ENCODE peak calls at places on chromosomes 1 and 21, in nine cellular contexts. L is psoas muscle; B is suprapubic skin; E is IMR-90; W is lower lobe of right lung; S is CD4-positive, alpha-beta T cell; N is heart left ventricle; Z is adrenal gland; F is tibial artery. Y is an unnamed sample.

GRCh38 chr1:3943806-3944620 is 43.9 kb upstream of the C1orf174 start:
- DNase-seq in L (no peak), B (no peak), E (no peak), W (no peak), S (no peak), N (no peak), Z (no peak), F (no peak), Y (no peak)

GRCh38 chr1:94907161-94907560 is 19.7 kb downstream of the CNN3 start:
- DNase-seq in L (no peak), B (no peak), E (no peak), W (no peak), S (no peak), N (no peak), Z (no peak), F (no peak), Y (no peak)

GRCh38 chr1:111747282-111747734 is 8.1 kb upstream of the INKA2 start:
- DNase-seq in L (no peak), B (no peak), E (peak), W (no peak), S (peak), N (peak), Z (peak), F (peak), Y (peak)

GRCh38 chr1:178500091-178500770 is 3.5 kb upstream of the CLEC20A start:
- DNase-seq in L (no peak), B (no peak), E (no peak), W (no peak), S (no peak), N (peak), Z (no peak), F (peak), Y (no peak)

GRCh38 chr21:45766055-45766454 is 122.5 kb downstream of the PCBP3 start:
- DNase-seq in L (no peak), B (peak), E (no peak), W (no peak), S (no peak), N (no peak), Z (no peak), F (no peak), Y (no peak)

GRCh38 chr1:107141491-107142369 is 891 bp downstream of the NTNG1 start:
- DNase-seq in L (peak), B (no peak), E (peak), W (peak), S (no peak), N (no peak), Z (no peak), F (no peak), Y (peak)

GRCh38 chr1:171346866-171347265 is 32.9 kb downstream of the FMO4 start:
- DNase-seq in L (no peak), B (no peak), E (no peak), W (no peak), S (no peak), N (no peak), Z (no peak), F (no peak), Y (no peak)

GRCh38 chr1:197692965-197693364 is 82.3 kb downstream of the DENND1B start:
- DNase-seq in L (no peak), B (no peak), E (peak), W (no peak), S (no peak), N (no peak), Z (no peak), F (no peak), Y (no peak)

GRCh38 chr1:229272164-229273158 is 1.6 kb downstream of the RAB4A start:
- DNase-seq in L (no peak), B (no peak), E (no peak), W (no peak), S (no peak), N (no peak), Z (no peak), F (no peak), Y (no peak)

GRCh38 chr1:91555821-91556531 is 55.3 kb downstream of the CDC7 start:
- DNase-seq in L (no peak), B (no peak), E (peak), W (no peak), S (peak), N (no peak), Z (peak), F (no peak), Y (no peak)

GRCh38 chr1:54859687-54860391 is 27.2 kb downstream of the DHCR24 start:
- DNase-seq in L (no peak), B (peak), E (no peak), W (no peak), S (no peak), N (no peak), Z (no peak), F (no peak), Y (no peak)

GRCh38 chr1:54857741-54858665 is 29.0 kb downstream of the DHCR24 start:
- DNase-seq in L (peak), B (peak), E (peak), W (no peak), S (no peak), N (no peak), Z (peak), F (no peak), Y (no peak)

GRCh38 chr1:54854376-54855020 is 32.5 kb downstream of the DHCR24 start:
- DNase-seq in L (no peak), B (peak), E (peak), W (no peak), S (no peak), N (no peak), Z (no peak), F (no peak), Y (no peak)

GRCh38 chr1:54853793-54854370 is 33.1 kb downstream of the DHCR24 start:
- DNase-seq in L (no peak), B (peak), E (no peak), W (no peak), S (no peak), N (no peak), Z (no peak), F (no peak), Y (no peak)

GRCh38 chr1:54857066-54857660 is 29.8 kb downstream of the DHCR24 start:
- DNase-seq in L (no peak), B (peak), E (no peak), W (no peak), S (no peak), N (no peak), Z (no peak), F (no peak), Y (no peak)
- H3K27ac ChIP-seq in L (peak), B (peak), E (no peak), W (no peak), S (no peak), N (no peak), Z (peak), F (no peak), Y (no peak)

DNA sequence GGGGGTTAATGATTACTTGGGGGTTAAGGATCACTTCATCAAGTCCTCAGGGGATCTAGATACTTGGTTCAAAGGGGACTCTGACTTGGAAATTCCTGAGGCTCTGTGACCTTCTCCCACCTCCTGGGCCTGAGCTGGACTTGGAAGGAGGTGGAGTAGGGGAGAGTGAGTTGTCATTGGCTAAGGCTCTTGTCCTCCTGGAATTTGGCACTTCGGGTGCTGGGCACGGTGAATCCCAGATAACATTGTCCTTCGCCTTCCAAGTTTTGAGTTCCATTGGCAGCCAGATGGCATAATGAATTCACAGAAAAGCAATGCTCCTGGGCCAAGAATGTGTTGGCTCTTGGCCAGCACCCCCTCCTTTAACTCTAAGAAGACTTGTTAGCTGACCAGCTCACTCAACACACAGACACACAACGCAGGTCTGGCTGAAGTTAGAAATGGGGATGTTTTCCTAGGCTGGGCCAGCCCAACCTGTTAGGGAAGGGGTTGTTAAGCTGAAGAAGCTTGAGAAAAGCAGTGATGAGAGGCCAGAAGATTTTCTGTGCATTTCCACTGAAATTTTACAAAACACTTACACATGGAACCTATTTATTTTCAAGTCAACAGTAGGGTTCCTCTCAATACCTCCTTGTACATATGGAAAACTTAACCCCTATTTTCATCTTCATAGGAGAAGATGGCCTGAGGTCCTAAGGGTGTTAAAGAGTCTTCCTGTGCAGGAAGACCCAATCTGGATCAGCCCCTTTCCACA is 29.6 kb downstream of the SLC26A9 start:
- DNase-seq in L (peak), B (no peak), E (no peak), W (peak), S (no peak), N (peak), Z (peak), F (peak), Y (peak)
- H3K27ac ChIP-seq in L (peak), B (no peak), E (no peak), W (no peak), S (no peak), N (peak), Z (no peak), F (peak), Y (peak)

DNA sequence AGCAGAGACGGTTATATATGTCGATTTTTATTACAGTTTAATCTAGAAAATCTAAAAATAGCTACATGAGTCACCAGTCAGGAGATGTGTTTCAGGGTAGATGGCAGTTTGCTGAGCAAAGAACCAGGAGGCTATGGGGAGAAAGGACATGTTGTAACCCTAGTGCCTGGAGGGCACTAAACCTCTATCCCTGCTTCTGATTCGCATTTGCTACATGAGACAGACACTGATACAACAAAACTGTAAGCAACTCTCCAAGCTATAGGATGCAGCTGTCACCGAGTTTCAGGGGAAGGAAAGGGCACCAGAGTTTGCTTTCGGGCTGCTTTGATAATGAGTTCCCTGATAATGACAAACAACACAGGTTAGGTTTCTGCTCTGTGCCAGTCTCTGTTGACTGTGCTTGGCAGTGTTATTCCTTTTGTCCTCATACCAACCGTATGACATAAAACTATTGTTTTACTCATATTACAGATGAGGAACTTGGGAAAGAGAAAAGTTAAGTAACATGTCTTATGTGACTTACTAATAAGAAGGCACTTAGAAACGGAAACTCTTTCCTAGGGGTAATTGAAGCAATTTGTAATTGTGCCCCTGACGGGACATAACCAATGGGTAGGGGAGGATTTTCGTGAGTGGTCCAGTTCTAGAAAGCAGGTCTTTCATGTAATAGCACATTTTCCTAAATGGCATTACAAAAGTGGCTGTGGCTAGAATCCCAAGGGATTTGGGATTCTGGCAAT is 43.1 kb downstream of the C1orf198 start:
- DNase-seq in L (no peak), B (no peak), E (peak), W (no peak), S (no peak), N (no peak), Z (peak), F (no peak), Y (no peak)
- H3K27ac ChIP-seq in L (peak), B (peak), E (peak), W (peak), S (no peak), N (peak), Z (no peak), F (peak), Y (peak)

GRCh38 chr1:204923209-204923608 is 52.5 kb downstream of the NFASC start:
- DNase-seq in L (no peak), B (no peak), E (no peak), W (no peak), S (no peak), N (no peak), Z (no peak), F (no peak), Y (no peak)

GRCh38 chr1:204923626-204924012 is 53.0 kb downstream of the NFASC start:
- DNase-seq in L (no peak), B (no peak), E (no peak), W (no peak), S (no peak), N (no peak), Z (no peak), F (no peak), Y (no peak)

GRCh38 chr1:204921855-204922516 is 51.3 kb downstream of the NFASC start:
- DNase-seq in L (no peak), B (no peak), E (no peak), W (no peak), S (no peak), N (no peak), Z (no peak), F (no peak), Y (no peak)

GRCh38 chr1:204925701-204926100 is 55.0 kb downstream of the NFASC start:
- DNase-seq in L (no peak), B (no peak), E (no peak), W (no peak), S (no peak), N (no peak), Z (no peak), F (no peak), Y (no peak)

DNA sequence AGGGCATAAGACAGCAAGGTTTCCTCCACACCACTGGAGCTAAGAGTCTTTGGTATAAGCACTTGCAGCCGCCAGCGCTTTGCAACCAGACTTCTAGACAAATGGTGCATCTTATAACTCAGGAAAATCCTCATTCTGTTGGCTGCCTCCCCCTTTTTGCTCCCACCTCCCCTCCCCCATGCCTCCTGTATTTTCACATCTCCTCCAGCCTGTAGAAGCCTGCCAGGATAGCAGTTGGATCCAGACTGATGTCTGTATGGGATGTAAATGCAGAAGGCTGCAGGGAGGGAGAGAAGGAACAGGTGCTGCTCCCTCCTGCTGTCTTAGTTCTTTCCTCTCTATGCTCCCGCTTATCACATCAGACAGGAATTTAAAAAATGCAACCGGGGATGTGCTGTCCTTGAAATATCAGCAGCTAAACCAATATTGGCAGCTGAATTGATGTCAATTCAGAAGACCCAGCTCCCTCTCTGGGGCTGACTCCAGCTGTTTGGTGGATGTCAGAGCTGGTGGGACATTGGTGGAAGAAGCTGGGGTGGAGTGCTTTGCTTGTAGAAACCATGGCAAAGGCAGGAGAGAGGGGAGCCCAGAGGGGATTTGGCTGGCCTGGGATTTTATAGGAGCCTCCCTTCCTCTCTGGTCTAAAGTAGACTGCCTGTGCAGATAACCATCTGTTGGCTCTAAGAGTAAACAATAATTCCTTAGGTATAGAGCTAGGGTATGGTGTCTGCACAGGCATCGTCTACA is 53.5 kb downstream of the NFASC start:
- DNase-seq in L (no peak), B (no peak), E (no peak), W (no peak), S (no peak), N (no peak), Z (no peak), F (no peak), Y (no peak)
- H3K27ac ChIP-seq in L (no peak), B (no peak), E (no peak), W (no peak), S (no peak), N (no peak), Z (no peak), F (no peak), Y (no peak)

GRCh38 chr1:33332357-33332789 is 11.5 kb upstream of the A3GALT2 start:
- DNase-seq in L (peak), B (no peak), E (peak), W (no peak), S (no peak), N (no peak), Z (peak), F (no peak), Y (no peak)
- H3K27ac ChIP-seq in L (peak), B (peak), E (peak), W (peak), S (no peak), N (no peak), Z (no peak), F (peak), Y (peak)

GRCh38 chr1:27885114-27885528 is 12.8 kb downstream of the THEMIS2 start:
- DNase-seq in L (no peak), B (no peak), E (no peak), W (no peak), S (no peak), N (no peak), Z (peak), F (no peak), Y (no peak)
- H3K27ac ChIP-seq in L (no peak), B (peak), E (no peak), W (peak), S (no peak), N (no peak), Z (peak), F (no peak), Y (peak)

DNA sequence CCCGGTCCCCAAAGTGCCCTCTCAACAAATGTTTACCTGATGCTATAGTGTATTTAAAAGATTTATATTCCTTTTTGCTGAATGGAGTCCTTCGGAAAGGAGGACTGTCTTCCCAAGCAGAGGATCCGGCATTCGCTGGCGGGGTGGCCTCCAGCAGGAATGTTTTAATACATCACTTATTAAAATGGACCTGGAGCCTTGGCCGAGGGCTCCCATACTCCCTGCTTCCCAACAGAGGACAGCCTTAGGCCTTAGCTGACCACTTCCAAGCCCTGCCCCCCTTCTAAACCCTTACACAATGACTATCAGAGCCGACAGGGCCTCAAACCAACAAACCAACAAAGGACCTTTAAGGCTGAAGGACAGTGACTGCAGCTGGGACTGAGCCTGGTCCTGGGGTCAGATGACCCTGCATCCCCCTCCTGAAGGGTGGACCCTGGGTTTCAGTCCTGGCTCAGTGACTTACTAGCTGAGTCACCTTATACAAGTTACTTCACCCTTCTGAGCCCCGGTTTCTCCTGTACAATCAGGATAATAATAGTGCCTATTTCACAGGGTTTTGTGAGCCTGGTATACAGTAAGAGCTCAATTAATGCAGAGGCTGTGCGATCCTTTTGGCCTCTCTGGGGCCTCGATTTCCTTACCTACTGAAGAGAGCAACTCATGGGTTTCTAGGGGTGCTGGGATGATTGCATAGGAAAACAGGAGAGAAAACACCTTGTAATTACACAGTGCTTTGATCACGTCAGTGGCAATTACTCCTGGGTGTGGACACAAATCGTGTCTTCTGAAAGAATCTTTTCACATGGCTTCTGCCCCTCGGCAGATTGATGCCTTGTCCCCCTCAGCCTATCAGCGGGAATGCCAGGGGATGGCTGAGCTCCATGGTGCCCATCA is 5.5 kb downstream of the CAMK2N1 start:
- DNase-seq in L (no peak), B (no peak), E (peak), W (no peak), S (no peak), N (no peak), Z (no peak), F (no peak), Y (no peak)
- H3K27ac ChIP-seq in L (no peak), B (no peak), E (peak), W (peak), S (no peak), N (no peak), Z (no peak), F (no peak), Y (no peak)